ENCODE peak calls at places on chromosomes 6 and 20, in seven cellular contexts. D is Daoy; O is GM23338; I is GM04504; N is ureter; Z is effector CD8-positive, alpha-beta T cell; P is cardiac muscle cell. T is an unnamed sample.

GRCh38 chr6:68778356-68779020 is 143.4 kb downstream of the ADGRB3 start:
- DNase-seq in I (no peak), D (no peak), Z (no peak), O (peak; percentile 82), P (peak; percentile 67), N (no peak), T (no peak)

GRCh38 chr20:38129248-38129865 is 35.7 kb downstream of the TGM2 start:
- DNase-seq in P (no peak), N (no peak), O (no peak), Z (no peak), I (no peak), D (no peak), T (peak; percentile 67)

GRCh38 chr6:139597781-139598368 is 223.4 kb upstream of the CITED2 start:
- DNase-seq in Z (no peak), N (peak; percentile 70), I (peak; percentile 94), O (no peak), D (peak; percentile 80), P (no peak), T (peak; percentile 88)

GRCh38 chr6:39353698-39354315 is 31.3 kb upstream of the KCNK16 start:
- DNase-seq in O (no peak), P (no peak), D (no peak), N (no peak), I (no peak), Z (no peak), T (no peak)

GRCh38 chr20:23624307-23624706 is 13.4 kb downstream of the CST3 start:
- DNase-seq in Z (no peak), O (no peak), N (no peak), I (no peak), P (no peak), D (peak; percentile 12), T (no peak)

GRCh38 chr6:166687070-166687469 is 60.0 kb upstream of the RPS6KA2 start:
- DNase-seq in I (no peak), P (no peak), N (no peak), D (no peak), O (no peak), Z (no peak), T (no peak)

GRCh38 chr6:54916858-54917257 is 70.3 kb downstream of the FAM83B start:
- DNase-seq in N (no peak), P (no peak), Z (no peak), D (no peak), I (peak; percentile 43), O (no peak), T (no peak)

GRCh38 chr6:12490904-12491571 is 200.9 kb downstream of the EDN1 start:
- DNase-seq in O (no peak), P (no peak), I (peak; percentile 84), N (no peak), Z (no peak), D (peak; percentile 86), T (no peak)

GRCh38 chr6:89605861-89606260 is 32.7 kb downstream of the LYRM2 start:
- DNase-seq in Z (no peak), I (no peak), O (no peak), D (no peak), N (no peak), P (no peak), T (no peak)

GRCh38 chr6:80543598-80544181 is 437.2 kb downstream of the BCKDHB start:
- DNase-seq in O (peak; percentile 28), D (peak; percentile 69), Z (no peak), P (no peak), I (no peak), N (no peak), T (no peak)

GRCh38 chr6:84522135-84522535 is 242.3 kb downstream of the TBX18 start:
- DNase-seq in O (no peak), N (no peak), Z (no peak), D (peak; percentile 86), I (peak; percentile 72), P (no peak), T (no peak)

GRCh38 chr6:35401514-35401913 is 50.6 kb upstream of the FANCE start:
- DNase-seq in I (no peak), P (no peak), D (no peak), Z (no peak), N (no peak), O (no peak), T (no peak)

GRCh38 chr20:34639755-34640222 is 37.1 kb downstream of the PIGU start:
- DNase-seq in I (no peak), Z (no peak), O (no peak), P (peak; percentile 2), D (no peak), N (no peak), T (no peak)

GRCh38 chr6:12587096-12587495 is 129.5 kb upstream of the PHACTR1 start:
- DNase-seq in P (no peak), O (no peak), Z (no peak), N (no peak), D (no peak), I (no peak), T (no peak)

GRCh38 chr6:155894758-155895157 is 439.1 kb upstream of the NOX3 start:
- DNase-seq in Z (no peak), N (no peak), I (no peak), P (no peak), D (no peak), O (peak; percentile 80), T (no peak)

GRCh38 chr6:145241039-145241438 is 494.3 kb downstream of the EPM2A start:
- DNase-seq in I (peak; percentile 13), Z (no peak), N (no peak), O (no peak), D (peak; percentile 20), P (no peak), T (no peak)

GRCh38 chr20:47253860-47254259 is 102.6 kb downstream of the ZMYND8 start:
- DNase-seq in N (no peak), Z (no peak), D (no peak), I (no peak), O (no peak), P (no peak), T (no peak)

GRCh38 chr20:34042286-34042685 is 48.6 kb downstream of the RALY start:
- DNase-seq in D (no peak), N (no peak), O (no peak), Z (no peak), P (peak; percentile 76), I (no peak), T (no peak)

GRCh38 chr6:134132494-134133141 is 80.2 kb upstream of the SLC2A12 start:
- DNase-seq in P (no peak), D (no peak), Z (no peak), I (no peak), N (no peak), O (no peak), T (no peak)

GRCh38 chr6:144064831-144065668 is 30.3 kb downstream of the SF3B5 start:
- DNase-seq in N (no peak), I (no peak), P (no peak), Z (no peak), D (no peak), O (peak; percentile 30), T (no peak)

GRCh38 chr6:18207438-18207837 is 52.2 kb downstream of the KDM1B start:
- DNase-seq in Z (no peak), N (no peak), P (no peak), O (no peak), D (no peak), I (no peak), T (no peak)

GRCh38 chr6:21327326-21328140 is 266.0 kb upstream of the SOX4 start:
- DNase-seq in Z (no peak), P (no peak), I (no peak), N (no peak), O (peak; percentile 87), D (no peak), T (no peak)

GRCh38 chr6:144331610-144332009 is 46.5 kb downstream of the UTRN start:
- DNase-seq in Z (no peak), P (no peak), N (no peak), O (peak; percentile 79), I (no peak), D (no peak), T (no peak)

GRCh38 chr6:153616506-153616905 is 422.5 kb upstream of the OPRM1 start:
- DNase-seq in O (peak; percentile 54), Z (no peak), I (no peak), D (no peak), N (no peak), P (no peak), T (no peak)

GRCh38 chr6:1516742-1517520 is 92.8 kb upstream of the FOXC1 start:
- DNase-seq in P (no peak), Z (no peak), N (no peak), I (no peak), D (no peak), O (no peak), T (no peak)

T was measured in coronary artery.